ENCODE peak calls at places on chromosomes 7 and 10, in ten cellular contexts. One of them, this sample, is unnamed.
A peak's percentile ranks its signal among the peaks of the same experiment; 100 is the strongest.

GRCh38 chr10:43235070-43235900 is 31.6 kb downstream of the RASGEF1A start:
- DNase-seq in Peyer's patch: peak; percentile 31
- DNase-seq in psoas muscle: peak; percentile 7
- DNase-seq in EL: no peak
- DNase-seq in HTR-8/SVneo: no peak
- DNase-seq in DMS79 treated with DMSO at 0.1 percent for 48 hours: no peak
- DNase-seq in A549: no peak
- DNase-seq in KG1: no peak
- DNase-seq in GDM1: no peak
- DNase-seq in fibroblast of lung: no peak
- DNase-seq in this sample: no peak

GRCh38 chr7:156947120-156947843 is 2.2 kb upstream of the NOM1 start:
- DNase-seq in EL: no peak
- DNase-seq in fibroblast of lung: no peak
- DNase-seq in Peyer's patch: peak; percentile 25
- DNase-seq in KG1: no peak
- DNase-seq in A549: no peak
- DNase-seq in GDM1: no peak
- DNase-seq in DMS79 treated with DMSO at 0.1 percent for 48 hours: peak; percentile 22
- DNase-seq in psoas muscle: no peak
- DNase-seq in HTR-8/SVneo: no peak
- DNase-seq in this sample: no peak

GRCh38 chr7:22841954-22842353 is 19.3 kb upstream of the TOMM7 start:
- DNase-seq in fibroblast of lung: no peak
- DNase-seq in HTR-8/SVneo: peak; percentile 33
- DNase-seq in EL: peak; percentile 20
- DNase-seq in KG1: no peak
- DNase-seq in psoas muscle: peak; percentile 78
- DNase-seq in Peyer's patch: no peak
- DNase-seq in GDM1: no peak
- DNase-seq in A549: no peak
- DNase-seq in DMS79 treated with DMSO at 0.1 percent for 48 hours: no peak
- DNase-seq in this sample: no peak

GRCh38 chr10:103685880-103686669 is 169.3 kb downstream of the SH3PXD2A start:
- DNase-seq in EL: peak; percentile 68
- DNase-seq in DMS79 treated with DMSO at 0.1 percent for 48 hours: peak; percentile 25
- DNase-seq in GDM1: peak; percentile 51
- DNase-seq in HTR-8/SVneo: peak; percentile 84
- DNase-seq in KG1: peak; percentile 12
- DNase-seq in Peyer's patch: peak; percentile 92
- DNase-seq in psoas muscle: peak; percentile 77
- DNase-seq in fibroblast of lung: peak; percentile 48
- DNase-seq in A549: peak; percentile 91
- DNase-seq in this sample: no peak

GRCh38 chr10:130436633-130437032 is 300.4 kb downstream of the GLRX3 start:
- DNase-seq in A549: no peak
- DNase-seq in GDM1: no peak
- DNase-seq in KG1: no peak
- DNase-seq in Peyer's patch: no peak
- DNase-seq in EL: no peak
- DNase-seq in fibroblast of lung: no peak
- DNase-seq in psoas muscle: no peak
- DNase-seq in HTR-8/SVneo: no peak
- DNase-seq in DMS79 treated with DMSO at 0.1 percent for 48 hours: no peak
- DNase-seq in this sample: no peak

GRCh38 chr10:24249829-24250415 is 41.0 kb downstream of the KIAA1217 start:
- DNase-seq in GDM1: no peak
- DNase-seq in DMS79 treated with DMSO at 0.1 percent for 48 hours: no peak
- DNase-seq in fibroblast of lung: peak; percentile 93
- DNase-seq in KG1: no peak
- DNase-seq in psoas muscle: no peak
- DNase-seq in A549: no peak
- DNase-seq in HTR-8/SVneo: no peak
- DNase-seq in Peyer's patch: no peak
- DNase-seq in EL: no peak
- DNase-seq in this sample: no peak

GRCh38 chr7:80153446-80153845 is 18.8 kb downstream of the GNAI1 start:
- DNase-seq in HTR-8/SVneo: no peak
- DNase-seq in fibroblast of lung: peak; percentile 50
- DNase-seq in DMS79 treated with DMSO at 0.1 percent for 48 hours: no peak
- DNase-seq in EL: peak; percentile 63
- DNase-seq in A549: no peak
- DNase-seq in psoas muscle: no peak
- DNase-seq in GDM1: no peak
- DNase-seq in Peyer's patch: no peak
- DNase-seq in KG1: no peak
- DNase-seq in this sample: no peak

GRCh38 chr10:132807621-132808049 is 21.7 kb upstream of the NKX6-2 start:
- DNase-seq in psoas muscle: no peak
- DNase-seq in fibroblast of lung: no peak
- DNase-seq in Peyer's patch: no peak
- DNase-seq in DMS79 treated with DMSO at 0.1 percent for 48 hours: no peak
- DNase-seq in GDM1: no peak
- DNase-seq in EL: no peak
- DNase-seq in HTR-8/SVneo: no peak
- DNase-seq in A549: no peak
- DNase-seq in KG1: no peak
- DNase-seq in this sample: no peak

GRCh38 chr7:31692451-31692850 is 5.4 kb downstream of the PPP1R17 start:
- DNase-seq in psoas muscle: no peak
- DNase-seq in KG1: no peak
- DNase-seq in HTR-8/SVneo: no peak
- DNase-seq in Peyer's patch: no peak
- DNase-seq in EL: no peak
- DNase-seq in A549: no peak
- DNase-seq in DMS79 treated with DMSO at 0.1 percent for 48 hours: no peak
- DNase-seq in fibroblast of lung: no peak
- DNase-seq in GDM1: no peak
- DNase-seq in this sample: no peak

GRCh38 chr10:27625452-27626345 is 119.9 kb downstream of the MKX start:
- DNase-seq in DMS79 treated with DMSO at 0.1 percent for 48 hours: no peak
- DNase-seq in KG1: no peak
- DNase-seq in psoas muscle: no peak
- DNase-seq in EL: no peak
- DNase-seq in GDM1: no peak
- DNase-seq in A549: no peak
- DNase-seq in fibroblast of lung: no peak
- DNase-seq in Peyer's patch: no peak
- DNase-seq in HTR-8/SVneo: no peak
- DNase-seq in this sample: no peak

GRCh38 chr7:137443616-137444015 is 100.1 kb upstream of the PTN start:
- DNase-seq in fibroblast of lung: peak; percentile 95
- DNase-seq in GDM1: no peak
- DNase-seq in DMS79 treated with DMSO at 0.1 percent for 48 hours: no peak
- DNase-seq in HTR-8/SVneo: no peak
- DNase-seq in Peyer's patch: no peak
- DNase-seq in A549: no peak
- DNase-seq in psoas muscle: no peak
- DNase-seq in EL: peak; percentile 66
- DNase-seq in KG1: no peak
- DNase-seq in this sample: no peak

GRCh38 chr7:157412021-157412443 is 75.2 kb downstream of the DNAJB6 start:
- DNase-seq in psoas muscle: no peak
- DNase-seq in DMS79 treated with DMSO at 0.1 percent for 48 hours: no peak
- DNase-seq in KG1: no peak
- DNase-seq in A549: no peak
- DNase-seq in GDM1: no peak
- DNase-seq in fibroblast of lung: peak; percentile 93
- DNase-seq in HTR-8/SVneo: peak; percentile 46
- DNase-seq in Peyer's patch: no peak
- DNase-seq in EL: peak; percentile 90
- DNase-seq in this sample: no peak

GRCh38 chr7:51619880-51620279 is 303.3 kb upstream of the COBL start:
- DNase-seq in EL: no peak
- DNase-seq in fibroblast of lung: no peak
- DNase-seq in Peyer's patch: no peak
- DNase-seq in A549: no peak
- DNase-seq in psoas muscle: no peak
- DNase-seq in KG1: no peak
- DNase-seq in HTR-8/SVneo: no peak
- DNase-seq in GDM1: no peak
- DNase-seq in DMS79 treated with DMSO at 0.1 percent for 48 hours: no peak
- DNase-seq in this sample: no peak

GRCh38 chr7:114269714-114270113 is 144.9 kb upstream of the FOXP2 start:
- DNase-seq in EL: no peak
- DNase-seq in HTR-8/SVneo: no peak
- DNase-seq in KG1: no peak
- DNase-seq in A549: no peak
- DNase-seq in psoas muscle: no peak
- DNase-seq in GDM1: no peak
- DNase-seq in Peyer's patch: no peak
- DNase-seq in DMS79 treated with DMSO at 0.1 percent for 48 hours: no peak
- DNase-seq in fibroblast of lung: no peak
- DNase-seq in this sample: no peak

GRCh38 chr7:7529328-7529727 is 6.3 kb downstream of the COL28A1 start:
- DNase-seq in Peyer's patch: no peak
- DNase-seq in A549: no peak
- DNase-seq in KG1: no peak
- DNase-seq in fibroblast of lung: no peak
- DNase-seq in psoas muscle: no peak
- DNase-seq in EL: no peak
- DNase-seq in GDM1: no peak
- DNase-seq in DMS79 treated with DMSO at 0.1 percent for 48 hours: peak; percentile 46
- DNase-seq in HTR-8/SVneo: no peak
- DNase-seq in this sample: no peak